ENCODE peak calls at places on chromosomes 2 and 18, in eight cellular contexts. One of them, this sample, is unnamed.

GRCh38 chr2:204550738-204551137 is 5.5 kb downstream of the PARD3B start:
- DNase-seq in WTC11: no peak
- DNase-seq in iris pigment epithelial cell: peak; percentile 87
- DNase-seq in NCI-H146: no peak
- DNase-seq in NCI-H82: no peak
- DNase-seq in KG1: no peak
- DNase-seq in A549: no peak
- DNase-seq in left colon: no peak
- DNase-seq in this sample: no peak

GRCh38 chr2:128277961-128278681 is 40.5 kb downstream of the HS6ST1 start:
- DNase-seq in left colon: peak; percentile 26
- DNase-seq in NCI-H82: no peak
- DNase-seq in iris pigment epithelial cell: no peak
- DNase-seq in WTC11: peak; percentile 6
- DNase-seq in NCI-H146: no peak
- DNase-seq in A549: no peak
- DNase-seq in KG1: no peak
- DNase-seq in this sample: no peak

GRCh38 chr18:3885209-3885792 is 435.3 kb downstream of the TGIF1 start:
- DNase-seq in NCI-H146: peak; percentile 71
- DNase-seq in A549: peak; percentile 44
- DNase-seq in left colon: no peak
- DNase-seq in iris pigment epithelial cell: no peak
- DNase-seq in KG1: no peak
- DNase-seq in NCI-H82: peak; percentile 49
- DNase-seq in WTC11: no peak
- DNase-seq in this sample: peak; percentile 10

GRCh38 chr2:215657844-215658243 is 222.0 kb upstream of the FN1 start:
- DNase-seq in KG1: no peak
- DNase-seq in NCI-H82: no peak
- DNase-seq in left colon: no peak
- DNase-seq in iris pigment epithelial cell: peak; percentile 98
- DNase-seq in WTC11: no peak
- DNase-seq in A549: no peak
- DNase-seq in NCI-H146: no peak
- DNase-seq in this sample: no peak

GRCh38 chr2:239394346-239394945 is 6.4 kb downstream of the HDAC4 start:
- DNase-seq in A549: no peak
- DNase-seq in KG1: no peak
- DNase-seq in NCI-H146: no peak
- DNase-seq in WTC11: no peak
- DNase-seq in NCI-H82: no peak
- DNase-seq in left colon: no peak
- DNase-seq in iris pigment epithelial cell: no peak
- DNase-seq in this sample: no peak

GRCh38 chr2:8528863-8529262 is 153.0 kb upstream of the ID2 start:
- DNase-seq in WTC11: no peak
- DNase-seq in left colon: no peak
- DNase-seq in A549: no peak
- DNase-seq in NCI-H82: no peak
- DNase-seq in iris pigment epithelial cell: no peak
- DNase-seq in NCI-H146: no peak
- DNase-seq in KG1: no peak
- DNase-seq in this sample: no peak

GRCh38 chr2:200525066-200525465 is 941 bp upstream of the SGO2 start:
- DNase-seq in NCI-H146: no peak
- DNase-seq in WTC11: no peak
- DNase-seq in NCI-H82: no peak
- DNase-seq in iris pigment epithelial cell: peak; percentile 11
- DNase-seq in KG1: no peak
- DNase-seq in left colon: no peak
- DNase-seq in A549: no peak
- DNase-seq in this sample: no peak

GRCh38 chr2:5365871-5366461 is 326.2 kb upstream of the SOX11 start:
- DNase-seq in iris pigment epithelial cell: peak; percentile 28
- DNase-seq in NCI-H82: peak; percentile 91
- DNase-seq in KG1: peak; percentile 49
- DNase-seq in WTC11: peak; percentile 44
- DNase-seq in NCI-H146: peak; percentile 79
- DNase-seq in A549: peak; percentile 25
- DNase-seq in left colon: peak; percentile 26
- DNase-seq in this sample: peak; percentile 74

GRCh38 chr2:10877691-10878111 is 34.0 kb upstream of the KCNF1 start:
- DNase-seq in iris pigment epithelial cell: peak; percentile 29
- DNase-seq in NCI-H82: no peak
- DNase-seq in A549: no peak
- DNase-seq in left colon: peak; percentile 60
- DNase-seq in NCI-H146: no peak
- DNase-seq in KG1: no peak
- DNase-seq in WTC11: no peak
- DNase-seq in this sample: no peak

GRCh38 chr18:56900195-56901094 is 246.4 kb upstream of the BOD1L2 start:
- DNase-seq in iris pigment epithelial cell: no peak
- DNase-seq in A549: no peak
- DNase-seq in WTC11: no peak
- DNase-seq in NCI-H146: no peak
- DNase-seq in KG1: no peak
- DNase-seq in NCI-H82: no peak
- DNase-seq in left colon: no peak
- DNase-seq in this sample: peak; percentile 60